ENCODE peak calls at places on chromosomes 6 and 20, in seven cellular contexts. R is tibial nerve, V is psoas muscle, H is IMR-90, G is uterus, B is K562, K is mammary epithelial cell. Q is an unnamed sample. For H3K4me1, the result is how much of the 10 kb centered on the place peaks cover.

GRCh38 chr6:43076093-43076927 is at the start of gene PTK7:
- DNase-seq in R (no peak), V (peak), H (peak), G (peak), B (peak), K (peak), Q (peak)

GRCh38 chr6:43703512-43704429 is 16.2 kb upstream of the MRPS18A start:
- DNase-seq in R (no peak), V (no peak), H (no peak), G (no peak), B (no peak), K (no peak), Q (no peak)

GRCh38 chr6:79719248-79719975 is 88.3 kb downstream of the SH3BGRL2 start:
- DNase-seq in R (no peak), V (no peak), H (peak), G (no peak), B (peak), K (peak), Q (no peak)

GRCh38 chr6:139882234-139882633 is 507.8 kb upstream of the CITED2 start:
- DNase-seq in R (no peak), V (no peak), H (peak), G (no peak), B (no peak), K (no peak), Q (no peak)

GRCh38 chr20:33731693-33732165 is at the start of gene ZNF341:
- DNase-seq in R (peak), V (peak), H (peak), G (peak), B (peak), K (peak), Q (peak)

GRCh38 chr20:53872561-53873248 is 197.7 kb downstream of the BCAS1 start:
- DNase-seq in R (no peak), V (no peak), H (peak), G (no peak), B (no peak), K (no peak), Q (no peak)

GRCh38 chr20:45017281-45017680 is 51.0 kb downstream of the STK4 start:
- DNase-seq in R (no peak), V (no peak), H (no peak), G (no peak), B (no peak), K (no peak), Q (no peak)

GRCh38 chr6:41291717-41292116 is 5.2 kb upstream of the TREM1 start:
- DNase-seq in R (no peak), V (no peak), H (no peak), G (no peak), B (no peak), K (no peak), Q (no peak)

GRCh38 chr6:32692019-32692418 is 25.6 kb upstream of the HLA-DQB1 start:
- DNase-seq in R (no peak), V (no peak), H (no peak), G (no peak), B (peak), K (peak), Q (peak)

GRCh38 chr6:163897030-163897429 is 482.5 kb downstream of the QKI start:
- DNase-seq in R (peak), V (peak), H (peak), G (peak), B (no peak), K (no peak), Q (no peak)

GRCh38 chr6:453152-453551 is 61.6 kb downstream of the IRF4 start:
- DNase-seq in R (peak), V (peak), H (no peak), G (no peak), B (no peak), K (no peak), Q (no peak)

GRCh38 chr6:28747083-28747630 is 176.6 kb downstream of the TRIM27 start:
- DNase-seq in R (no peak), V (no peak), H (no peak), G (no peak), B (peak), K (no peak), Q (no peak)

GRCh38 chr6:134596191-134596590 is 278.3 kb upstream of the SGK1 start:
- DNase-seq in R (no peak), V (no peak), H (no peak), G (no peak), B (no peak), K (no peak), Q (no peak)

GRCh38 chr20:40866056-40866455 is 162.6 kb upstream of the TOP1 start:
- DNase-seq in R (no peak), V (no peak), H (no peak), G (no peak), B (no peak), K (no peak), Q (no peak)

GRCh38 chr6:41497994-41498393 is 48.2 kb upstream of the FOXP4 start:
- DNase-seq in R (no peak), V (no peak), H (peak), G (peak), B (no peak), K (peak), Q (peak)

GRCh38 chr6:52503344-52503747 is 73.5 kb downstream of the TRAM2 start:
- DNase-seq in R (no peak), V (no peak), H (no peak), G (no peak), B (peak), K (no peak), Q (peak)

GRCh38 chr6:100538086-100538485 is 73.4 kb upstream of the SIM1 start:
- DNase-seq in R (no peak), V (no peak), H (no peak), G (no peak), B (no peak), K (no peak), Q (peak)

GRCh38 chr6:148021715-148022114 is 320.9 kb upstream of the SASH1 start:
- DNase-seq in R (no peak), V (no peak), H (no peak), G (no peak), B (no peak), K (no peak), Q (no peak)

GRCh38 chr20:44856847-44857448 is 28.6 kb upstream of the YWHAB start:
- DNase-seq in R (no peak), V (no peak), H (peak), G (no peak), B (peak), K (no peak), Q (peak)

GRCh38 chr6:21708181-21708580 is 114.6 kb downstream of the SOX4 start:
- DNase-seq in R (no peak), V (no peak), H (no peak), G (no peak), B (no peak), K (no peak), Q (no peak)

GRCh38 chr6:169776379-169776778 is 25.0 kb downstream of the ERMARD start:
- DNase-seq in R (no peak), V (no peak), H (no peak), G (no peak), B (no peak), K (no peak), Q (no peak)

GRCh38 chr20:20799913-20800312 is 87.5 kb upstream of the RALGAPA2 start:
- DNase-seq in R (no peak), V (no peak), H (no peak), G (no peak), B (no peak), K (no peak), Q (no peak)

GRCh38 chr6:157227202-157228166 is 95.8 kb downstream of the TMEM242 start:
- DNase-seq in R (no peak), V (no peak), H (no peak), G (no peak), B (peak), K (no peak), Q (no peak)

GRCh38 chr6:116059713-116060571 is 749 bp downstream of the FRK start:
- DNase-seq in R (no peak), V (no peak), H (no peak), G (peak), B (peak), K (peak), Q (no peak)

GRCh38 chr6:22784611-22785010 is 215.2 kb downstream of the HDGFL1 start:
- DNase-seq in R (no peak), V (no peak), H (peak), G (no peak), B (no peak), K (no peak), Q (peak)

GRCh38 chr6:5082487-5083306 is 2.4 kb upstream of the PPP1R3G start:
- DNase-seq in R (no peak), V (peak), H (peak), G (peak), B (no peak), K (peak), Q (no peak)

GRCh38 chr20:13205402-13205801 is 15.7 kb upstream of the ISM1 start:
- DNase-seq in R (no peak), V (no peak), H (no peak), G (no peak), B (no peak), K (peak), Q (no peak)

GRCh38 chr6:2767327-2767985 is 2.3 kb downstream of the WRNIP1 start:
- DNase-seq in R (no peak), V (no peak), H (no peak), G (no peak), B (no peak), K (no peak), Q (no peak)

GRCh38 chr6:2768125-2768524 is 2.9 kb downstream of the WRNIP1 start:
- DNase-seq in R (no peak), V (no peak), H (no peak), G (no peak), B (no peak), K (no peak), Q (no peak)

GRCh38 chr6:2765896-2766766 is 938 bp downstream of the WRNIP1 start:
- DNase-seq in R (no peak), V (peak), H (peak), G (peak), B (peak), K (peak), Q (peak)

GRCh38 chr6:2765166-2765895 is at the start of gene WRNIP1:
- DNase-seq in R (peak), V (peak), H (peak), G (peak), B (peak), K (peak), Q (peak)

DNA sequence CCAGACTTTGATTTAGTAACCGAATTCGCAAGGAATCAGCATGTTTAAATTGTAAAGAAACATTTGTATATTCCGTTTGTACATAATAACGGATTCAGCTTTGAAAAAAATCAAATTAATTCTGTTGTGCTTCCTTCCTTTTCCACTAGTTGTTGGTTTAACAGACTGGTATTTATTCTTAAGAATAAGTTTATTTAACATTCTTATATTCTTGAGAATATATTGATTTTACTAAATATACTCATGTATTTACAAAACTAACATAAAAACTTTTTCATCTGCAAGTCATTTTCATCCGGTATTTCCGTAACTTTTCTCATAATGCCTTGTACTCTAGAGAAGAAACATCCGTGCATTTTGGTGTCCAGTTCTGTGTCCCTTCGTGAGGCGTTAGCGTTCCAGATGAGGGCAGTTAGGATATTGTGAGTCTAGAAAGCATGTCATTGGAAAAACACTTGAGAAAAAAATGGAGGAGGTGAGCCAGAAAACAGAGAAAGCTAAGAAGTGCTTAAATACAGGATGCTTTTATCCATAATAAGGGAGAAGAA is 1.6 kb downstream of the WRNIP1 start:
- DNase-seq in R (no peak), V (no peak), H (peak), G (no peak), B (no peak), K (no peak), Q (no peak)
- TF ChIP-seq CTCF in R (no peak), V (peak), H (no peak), G (no peak), B (no peak), K (no peak), Q (no peak)

DNA sequence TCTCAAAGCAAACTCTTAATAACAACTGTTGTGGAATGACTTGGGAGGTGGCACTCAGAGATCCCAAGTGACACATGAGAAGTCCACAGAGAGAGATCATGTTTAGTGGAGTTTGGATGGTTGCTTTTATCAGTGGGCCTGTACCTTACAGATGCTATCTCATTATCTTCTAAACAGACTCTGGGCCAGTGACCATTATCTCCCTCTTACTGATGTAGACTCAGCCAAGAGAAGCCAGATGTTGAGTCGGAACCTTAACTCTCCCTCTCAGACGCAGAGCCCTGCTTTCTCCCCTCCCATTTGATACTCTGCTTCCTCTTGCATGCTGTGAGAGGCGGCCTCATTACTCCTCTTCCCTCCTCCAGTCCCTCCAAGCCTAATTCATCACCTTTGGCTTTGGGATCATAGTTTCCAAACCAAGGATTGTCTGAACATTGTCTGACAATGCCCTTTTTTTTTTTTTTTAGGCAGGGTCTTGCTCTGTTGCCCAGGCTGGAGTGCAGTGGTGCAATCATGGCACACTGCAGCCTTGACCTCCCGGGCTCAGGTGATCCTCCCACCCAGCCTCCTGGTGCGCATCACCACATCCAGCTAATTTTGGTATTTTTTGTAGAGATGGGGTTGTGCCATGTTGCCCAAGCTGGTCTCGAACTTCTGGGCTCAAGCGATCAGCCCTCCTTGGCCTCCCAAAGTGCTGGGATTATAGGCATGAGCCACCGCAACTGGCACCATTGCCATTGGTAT is 4.5 kb upstream of the DDR1 start:
- DNase-seq in R (no peak), V (no peak), H (no peak), G (no peak), B (peak), K (no peak), Q (no peak)
- H3K4me1 ChIP-seq in R (half or more), V (under half), H (under half), G (under half), B (half or more), K (under half), Q (under half)

GRCh38 chr20:50788868-50789125 is 6.1 kb upstream of the BCAS4 start:
- DNase-seq in R (no peak), V (no peak), H (no peak), G (no peak), B (no peak), K (no peak), Q (no peak)

GRCh38 chr20:50787181-50787580 is 7.7 kb upstream of the BCAS4 start:
- DNase-seq in R (no peak), V (no peak), H (no peak), G (no peak), B (no peak), K (no peak), Q (no peak)

GRCh38 chr20:50786703-50787102 is 8.2 kb upstream of the BCAS4 start:
- DNase-seq in R (no peak), V (no peak), H (no peak), G (no peak), B (no peak), K (no peak), Q (no peak)

GRCh38 chr20:50789968-50790650 is 4.8 kb upstream of the BCAS4 start:
- DNase-seq in R (peak), V (no peak), H (no peak), G (no peak), B (no peak), K (no peak), Q (no peak)

DNA sequence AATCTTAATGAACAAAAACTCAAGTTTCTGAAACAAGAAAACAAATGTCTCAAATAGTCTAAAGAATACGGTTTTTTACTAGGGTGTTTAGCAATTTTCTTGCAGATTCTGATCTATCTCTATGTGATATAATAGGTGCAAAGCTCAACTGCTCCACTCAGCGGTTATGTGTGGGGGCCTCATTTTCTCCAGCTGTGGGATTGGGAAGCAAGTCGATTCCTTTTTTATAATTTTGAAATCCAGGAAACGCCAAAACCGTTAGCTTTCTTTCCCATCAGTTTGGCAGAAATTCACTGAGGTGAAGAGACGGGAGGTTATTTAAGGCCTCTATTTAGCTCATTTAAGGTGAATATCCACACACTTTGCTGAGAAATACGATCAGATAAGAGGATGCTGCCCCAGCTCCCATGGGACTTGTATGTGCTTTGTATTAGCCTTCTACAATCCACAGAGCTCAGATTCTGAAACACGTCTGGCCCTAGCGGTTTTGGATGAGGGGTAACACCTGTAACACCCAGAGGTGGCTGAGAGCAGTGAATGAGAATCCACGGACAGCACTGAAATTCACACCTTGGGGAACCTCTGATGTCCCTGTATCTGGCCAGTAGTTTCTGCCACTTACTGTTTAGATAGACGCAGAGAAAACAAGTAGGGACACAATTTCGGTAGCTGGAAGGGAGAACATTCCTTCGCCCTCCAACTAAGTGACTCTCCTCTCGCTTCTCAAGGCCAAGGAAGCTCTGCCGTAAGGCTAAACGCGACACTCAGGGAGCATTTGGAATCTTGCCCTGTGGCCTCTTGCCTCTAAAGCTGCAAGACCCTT is 6.6 kb upstream of the BCAS4 start:
- DNase-seq in R (peak), V (no peak), H (peak), G (peak), B (peak), K (peak), Q (peak)
- TF ChIP-seq CTCF in R (peak), V (peak), H (peak), G (peak), B (peak), K (peak), Q (peak)

DNA sequence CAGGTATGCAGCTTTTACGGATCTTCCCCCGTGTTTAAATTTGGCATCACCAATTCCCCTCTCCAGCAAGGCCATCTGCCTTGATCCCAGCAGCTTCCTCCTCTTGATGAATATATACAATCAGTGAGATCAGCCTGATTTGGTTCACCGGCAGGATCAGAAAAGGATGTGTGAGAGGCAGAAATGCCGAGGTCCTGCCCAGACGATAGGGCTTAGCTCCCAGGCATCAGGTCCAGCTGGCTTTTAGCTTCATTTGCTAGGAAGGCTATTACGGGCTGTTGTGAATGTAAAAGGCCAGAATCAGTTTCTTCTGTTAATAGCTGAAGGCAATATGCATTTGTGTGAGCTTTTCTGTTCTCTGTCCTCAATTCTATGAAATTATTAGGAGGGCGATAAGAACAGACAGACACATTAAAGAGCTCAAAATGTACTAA is 372.8 kb downstream of the BTBD9 start:
- DNase-seq in R (no peak), V (no peak), H (peak), G (no peak), B (no peak), K (no peak), Q (no peak)
- H3K4me1 ChIP-seq in R (half or more), V (under half), H (under half), G (under half), B (under half), K (under half), Q (under half)

GRCh38 chr6:69487688-69488087 is 309.1 kb downstream of the LMBRD1 start:
- DNase-seq in R (no peak), V (no peak), H (no peak), G (no peak), B (peak), K (no peak), Q (no peak)
- TF ChIP-seq CTCF in R (no peak), V (peak), H (no peak), G (no peak), B (no peak), K (peak), Q (no peak)

DNA sequence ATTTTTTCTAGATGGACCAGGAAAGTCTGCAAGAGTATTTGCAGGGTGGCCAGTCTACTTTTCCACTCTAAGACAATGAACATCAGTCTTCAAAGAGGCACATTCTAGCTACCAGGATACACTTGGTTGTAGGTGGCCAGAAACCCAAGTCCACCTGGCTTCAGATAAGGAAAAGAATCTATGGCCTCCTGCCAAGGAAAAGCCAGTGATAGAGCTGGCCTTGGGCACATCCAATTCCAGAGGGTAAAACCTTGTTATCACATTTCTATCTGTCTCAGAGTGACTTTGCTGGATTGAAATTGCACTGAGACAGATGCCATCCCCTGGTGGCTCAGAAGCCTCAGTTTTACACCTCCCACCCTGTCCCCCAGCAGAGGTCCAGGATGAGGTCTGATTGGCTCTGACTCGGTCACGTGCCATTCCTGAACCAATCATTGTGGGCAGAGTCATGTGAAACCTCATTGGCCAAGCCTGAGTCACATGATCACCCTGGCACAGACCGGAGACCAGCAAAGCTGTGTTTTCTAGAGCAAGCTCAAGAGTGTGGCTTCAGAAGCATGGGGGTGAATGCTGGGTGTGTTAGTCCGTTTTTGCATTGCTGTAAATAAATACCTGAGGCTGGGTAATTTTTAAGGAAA is 497.4 kb upstream of the SULF2 start:
- DNase-seq in R (no peak), V (no peak), H (no peak), G (no peak), B (peak), K (no peak), Q (no peak)
- H3K4me1 ChIP-seq in R (under half), V (under half), H (under half), G (under half), B (under half), K (under half), Q (under half)

Q was measured in cardiac muscle cell.